ENCODE peak calls at places on chromosome 5, in four cellular contexts. K, E, C and P are unnamed samples.

GRCh38 chr5:154355141-154355611 is 90.6 kb upstream of the SAP30L start:
- DNase-seq in K (no peak), E (no peak), C (no peak), P (no peak)

GRCh38 chr5:168802337-168802736 is 223.2 kb upstream of the PANK3 start:
- DNase-seq in K (no peak), C (no peak), E (no peak), P (no peak)

GRCh38 chr5:135204151-135204600 is 170.1 kb upstream of the PITX1 start:
- DNase-seq in E (no peak), K (no peak), C (no peak), P (no peak)

GRCh38 chr5:147578228-147579024 is 68.6 kb upstream of the DPYSL3 start:
- DNase-seq in K (peak; percentile 49), C (no peak), E (no peak), P (no peak)

GRCh38 chr5:37847978-37848425 is 8.2 kb upstream of the GDNF start:
- DNase-seq in E (no peak), C (no peak), K (no peak), P (no peak)

GRCh38 chr5:175861337-175862130 is 9.8 kb upstream of the CPLX2 start:
- DNase-seq in K (no peak), E (no peak), C (no peak), P (no peak)

GRCh38 chr5:176742246-176743105 is 67.9 kb upstream of the UNC5A start:
- DNase-seq in E (no peak), K (no peak), C (no peak), P (no peak)

GRCh38 chr5:141382469-141383294 is at the start of gene PCDHGA7:
- DNase-seq in E (no peak), K (peak; percentile 60), C (no peak), P (no peak)

GRCh38 chr5:173340451-173340850 is 12.2 kb upstream of the STC2 start:
- DNase-seq in E (no peak), K (no peak), C (no peak), P (no peak)

GRCh38 chr5:40570408-40571129 is 109.1 kb upstream of the PTGER4 start:
- DNase-seq in C (no peak), K (peak; percentile 16), E (no peak), P (no peak)

GRCh38 chr5:64566531-64566930 is 60.7 kb downstream of the RGS7BP start:
- DNase-seq in K (no peak), C (no peak), E (no peak), P (no peak)

GRCh38 chr5:42590566-42590965 is 166.1 kb upstream of the CCDC152 start:
- DNase-seq in K (no peak), E (no peak), C (no peak), P (no peak)

GRCh38 chr5:16881253-16881652 is 54.8 kb downstream of the MYO10 start:
- DNase-seq in K (no peak), E (no peak), C (no peak), P (no peak)

GRCh38 chr5:11946317-11946716 is 42.1 kb upstream of the CTNND2 start:
- DNase-seq in E (no peak), C (no peak), K (no peak), P (no peak)

GRCh38 chr5:143014017-143014651 is 244.0 kb downstream of the ARHGAP26 start:
- DNase-seq in C (no peak), K (peak; percentile 37), E (no peak), P (no peak)

GRCh38 chr5:145350501-145350900 is 484.6 kb downstream of the PRELID2 start:
- DNase-seq in E (no peak), C (no peak), K (no peak), P (no peak)

GRCh38 chr5:146233441-146233840 is 30.0 kb downstream of the RBM27 start:
- DNase-seq in C (no peak), E (no peak), K (no peak), P (no peak)

GRCh38 chr5:132962429-132962928 is 955 bp downstream of the AFF4 start:
- DNase-seq in E (no peak), K (peak; percentile 61), C (no peak), P (no peak)

GRCh38 chr5:133450311-133450710 is 162.0 kb downstream of the FSTL4 start:
- DNase-seq in E (no peak), C (no peak), K (no peak), P (no peak)

GRCh38 chr5:8683528-8683927 is 814.6 kb downstream of the MTRR start:
- DNase-seq in E (no peak), C (no peak), K (no peak), P (no peak)